ENCODE peak calls at places on chromosomes 12 and 14, in eight cellular contexts. N is naive B cell; B is EL; J is HEK293T; I is KG1; D is sciatic nerve; F is tibial artery; G is stimulated activated CD4-positive, alpha-beta T cell treated with anti-CD3 and anti-CD28 coated beads, Interleukin-4, amount 100 ng/mL, for 4 hours. L is an unnamed sample.

GRCh38 chr14:102590667-102591099 is 1.8 kb upstream of the RCOR1 start:
- DNase-seq in N (no peak), J (no peak), G (no peak), F (peak; percentile 51), I (no peak), B (peak; percentile 49), D (peak; percentile 71), L (no peak)

GRCh38 chr12:132207083-132207775 is 63.0 kb downstream of the NOC4L start:
- DNase-seq in I (no peak), G (no peak), F (no peak), N (no peak), D (no peak), B (no peak), J (no peak), L (no peak)

GRCh38 chr14:64572721-64573508 is 23.2 kb downstream of the PPP1R36 start:
- DNase-seq in J (no peak), I (no peak), F (no peak), G (no peak), B (no peak), D (no peak), N (no peak), L (peak; percentile 47)

GRCh38 chr12:15996254-15996653 is 85.1 kb downstream of the DERA start:
- DNase-seq in B (peak; percentile 51), F (no peak), G (no peak), D (no peak), J (no peak), N (no peak), I (no peak), L (peak; percentile 43)

GRCh38 chr12:109531411-109531810 is 41.9 kb downstream of the MMAB start:
- DNase-seq in B (no peak), J (no peak), I (no peak), D (no peak), F (no peak), N (no peak), G (no peak), L (no peak)

GRCh38 chr14:66288511-66288910 is 197.7 kb upstream of the CCDC196 start:
- DNase-seq in D (no peak), F (no peak), J (no peak), I (no peak), B (peak; percentile 63), N (no peak), G (no peak), L (no peak)

GRCh38 chr14:31300296-31300695 is 92.7 kb upstream of the HECTD1 start:
- DNase-seq in N (no peak), F (no peak), D (no peak), J (peak; percentile 12), G (no peak), I (no peak), B (no peak), L (no peak)

GRCh38 chr12:3313655-3314305 is 177.2 kb upstream of the PRMT8 start:
- DNase-seq in I (no peak), J (peak; percentile 41), F (no peak), G (no peak), B (peak; percentile 53), D (no peak), N (peak; percentile 18), L (peak; percentile 75)

GRCh38 chr14:50047274-50047676 is 69.1 kb downstream of the VCPKMT start:
- DNase-seq in D (no peak), J (no peak), B (no peak), N (peak; percentile 58), I (no peak), G (no peak), F (peak; percentile 31), L (no peak)

GRCh38 chr12:112307219-112308062 is 74.8 kb downstream of the HECTD4 start:
- DNase-seq in B (no peak), N (no peak), J (no peak), D (no peak), I (no peak), G (no peak), F (no peak), L (no peak)

GRCh38 chr12:12807970-12808702 is 5.0 kb upstream of the DDX47 start:
- DNase-seq in G (peak; percentile 22), I (no peak), J (no peak), B (peak; percentile 50), N (peak; percentile 87), D (no peak), F (no peak), L (no peak)

GRCh38 chr12:108678070-108678730 is 44.5 kb upstream of the SELPLG start:
- DNase-seq in J (no peak), G (no peak), N (no peak), F (no peak), I (no peak), B (no peak), D (no peak), L (no peak)

GRCh38 chr12:43758247-43758727 is 303 bp downstream of the PUS7L start:
- DNase-seq in I (no peak), F (peak; percentile 26), N (no peak), J (peak; percentile 36), D (peak; percentile 58), B (peak; percentile 44), G (peak; percentile 17), L (peak; percentile 3)

GRCh38 chr12:122080149-122081107 is 1.9 kb downstream of the MLXIP start:
- DNase-seq in G (no peak), B (peak; percentile 89), J (no peak), I (peak; percentile 38), N (no peak), D (no peak), F (peak; percentile 89), L (no peak)

GRCh38 chr12:15962760-15963159 is 51.6 kb downstream of the DERA start:
- DNase-seq in I (no peak), F (no peak), B (peak; percentile 21), N (no peak), J (no peak), G (no peak), D (no peak), L (no peak)

GRCh38 chr12:102543931-102544485 is 63.6 kb upstream of the IGF1 start:
- DNase-seq in G (no peak), B (peak; percentile 18), F (no peak), I (no peak), J (no peak), N (no peak), D (no peak), L (no peak)

GRCh38 chr14:104931771-104932675 is 7.3 kb downstream of the PLD4 start:
- DNase-seq in F (peak; percentile 19), D (peak; percentile 60), B (no peak), G (no peak), I (no peak), N (no peak), J (no peak), L (no peak)

GRCh38 chr12:30614031-30614430 is 81.6 kb downstream of the IPO8 start:
- DNase-seq in D (no peak), G (no peak), I (no peak), F (no peak), B (no peak), J (no peak), N (no peak), L (no peak)

GRCh38 chr14:104505085-104506074 is 74.2 kb upstream of the C14orf180 start:
- DNase-seq in N (no peak), G (no peak), I (no peak), B (no peak), F (no peak), D (no peak), J (no peak), L (no peak)

GRCh38 chr12:11884661-11885060 is 186.1 kb upstream of the BCL2L14 start:
- DNase-seq in G (no peak), F (no peak), J (no peak), N (no peak), D (no peak), B (peak; percentile 21), I (no peak), L (no peak)

GRCh38 chr12:77133566-77133965 is 68.2 kb upstream of the E2F7 start:
- DNase-seq in J (peak; percentile 32), G (no peak), I (no peak), N (no peak), F (no peak), B (peak; percentile 45), D (peak; percentile 61), L (peak; percentile 33)

GRCh38 chr12:8057839-8058238 is 8.3 kb downstream of the C3AR1 start:
- DNase-seq in B (no peak), F (no peak), D (no peak), N (no peak), I (no peak), J (no peak), G (no peak), L (no peak)

L was measured in NT2/D1.